ENCODE peak calls at places on chromosomes 11 and 22, in nine cellular contexts. H is effector CD4-positive, alpha-beta T cell; S is GF-D8; A is HEK293T; C is skeletal muscle cell; I is NCI-H1092 treated with DMSO at 0.1 percent for 48 hours; U is heart right ventricle; V is H7; P is neuronal stem cell. E is an unnamed sample.

GRCh38 chr11:47510231-47510630 is 42.7 kb downstream of the CELF1 start:
- DNase-seq in H (no peak), S (no peak), A (no peak), C (no peak), I (no peak), U (no peak), V (no peak), P (no peak), E (no peak)

GRCh38 chr11:33892906-33893594 is 1.2 kb upstream of the LMO2 start:
- DNase-seq in H (no peak), S (peak), A (no peak), C (no peak), I (no peak), U (no peak), V (no peak), P (no peak), E (no peak)

GRCh38 chr11:4637662-4638047 is 378 bp downstream of the OR51D1 start:
- DNase-seq in H (no peak), S (no peak), A (no peak), C (no peak), I (no peak), U (no peak), V (no peak), P (no peak), E (no peak)

GRCh38 chr11:36885154-36885553 is 287.1 kb upstream of the RAG2 start:
- DNase-seq in H (no peak), S (no peak), A (no peak), C (no peak), I (no peak), U (no peak), V (no peak), P (no peak), E (no peak)

GRCh38 chr11:33551051-33551450 is 149.6 kb downstream of the C11orf91 start:
- DNase-seq in H (no peak), S (no peak), A (no peak), C (no peak), I (no peak), U (no peak), V (no peak), P (no peak), E (no peak)

GRCh38 chr11:60786811-60787567 is 1.9 kb downstream of the MS4A10 start:
- DNase-seq in H (no peak), S (no peak), A (no peak), C (peak), I (no peak), U (peak), V (no peak), P (no peak), E (no peak)

GRCh38 chr11:10349281-10349665 is 44.4 kb downstream of the ADM start:
- DNase-seq in H (no peak), S (no peak), A (no peak), C (no peak), I (no peak), U (no peak), V (no peak), P (no peak), E (no peak)

GRCh38 chr22:45688606-45689080 is 17.0 kb downstream of the ATXN10 start:
- DNase-seq in H (no peak), S (peak), A (no peak), C (no peak), I (no peak), U (no peak), V (no peak), P (no peak), E (no peak)